ENCODE peak calls at places on chromosome 17, in ten cellular contexts. J is GM12891, P is IMR-90, B is substantia nigra, R is hepatic stellate cell, K is retina, D is AG09309, G is KBM-7, F is HTR-8/SVneo, H is NCI-H748 treated with DMSO at 0.1 percent for 48 hours. I is an unnamed sample.

GRCh38 chr17:79840204-79840988 is 1.2 kb upstream of the CBX4 start:
- DNase-seq in J (no peak), P (peak), B (no peak), R (no peak), K (peak), D (no peak), G (no peak), F (no peak), H (no peak), I (peak)

GRCh38 chr17:35293151-35293837 is 50.4 kb downstream of the SLFN5 start:
- DNase-seq in J (no peak), P (no peak), B (no peak), R (no peak), K (no peak), D (no peak), G (peak), F (no peak), H (no peak), I (no peak)

GRCh38 chr17:48878920-48879898 is 13.4 kb upstream of the ATP5MC1 start:
- DNase-seq in J (peak), P (peak), B (peak), R (peak), K (peak), D (peak), G (peak), F (peak), H (peak), I (peak)

GRCh38 chr17:7613769-7614421 is 802 bp downstream of the FXR2 start:
- DNase-seq in J (no peak), P (peak), B (no peak), R (peak), K (no peak), D (no peak), G (peak), F (no peak), H (no peak), I (no peak)

GRCh38 chr17:11747441-11747840 is 149.2 kb downstream of the DNAH9 start:
- DNase-seq in J (no peak), P (no peak), B (no peak), R (no peak), K (no peak), D (no peak), G (no peak), F (no peak), H (no peak), I (no peak)

GRCh38 chr17:10779607-10780006 is 24.3 kb downstream of the TMEM238L start:
- DNase-seq in J (no peak), P (no peak), B (no peak), R (no peak), K (no peak), D (no peak), G (no peak), F (no peak), H (no peak), I (peak)

GRCh38 chr17:64240261-64240740 is 22.8 kb downstream of the TEX2 start:
- DNase-seq in J (no peak), P (peak), B (no peak), R (peak), K (no peak), D (no peak), G (no peak), F (no peak), H (no peak), I (no peak)

GRCh38 chr17:65967372-65967771 is 224.6 kb downstream of the CEP112 start:
- DNase-seq in J (no peak), P (no peak), B (no peak), R (no peak), K (no peak), D (no peak), G (no peak), F (no peak), H (no peak), I (no peak)

GRCh38 chr17:31907342-31907975 is 6.0 kb upstream of the UTP6 start:
- DNase-seq in J (no peak), P (peak), B (peak), R (no peak), K (no peak), D (peak), G (no peak), F (no peak), H (no peak), I (peak)